ENCODE peak calls at places on chromosomes 6 and 20, in seven cellular contexts. F, B, K, R, E, U and N are unnamed samples.

GRCh38 chr20:59013959-59014608 is 5.1 kb upstream of the TUBB1 start:
- DNase-seq in F (no peak), B (no peak), K (no peak), R (peak; percentile 92), E (no peak), U (no peak), N (peak; percentile 27)

GRCh38 chr6:7541175-7542064 is at the start of gene DSP:
- DNase-seq in F (peak; percentile 72), B (peak; percentile 96), K (no peak), R (peak; percentile 74), E (peak; percentile 47), U (peak; percentile 88), N (peak; percentile 17)

GRCh38 chr6:137173501-137173900 is at the start of gene IL22RA2:
- DNase-seq in F (no peak), B (no peak), K (no peak), R (no peak), E (no peak), U (no peak), N (no peak)

GRCh38 chr6:24931752-24932691 is 3.7 kb downstream of the RIPOR2 start:
- DNase-seq in F (no peak), B (no peak), K (no peak), R (peak; percentile 84), E (no peak), U (no peak), N (peak; percentile 6)

GRCh38 chr6:51619042-51619799 is 468.2 kb downstream of the PKHD1 start:
- DNase-seq in F (no peak), B (no peak), K (no peak), R (no peak), E (no peak), U (no peak), N (no peak)

GRCh38 chr6:150689900-150690590 is 90.4 kb downstream of the PLEKHG1 start:
- DNase-seq in F (no peak), B (no peak), K (no peak), R (no peak), E (no peak), U (no peak), N (no peak)

GRCh38 chr6:166907871-166908806 is 48.2 kb downstream of the RNASET2 start:
- DNase-seq in F (no peak), B (no peak), K (no peak), R (no peak), E (no peak), U (no peak), N (no peak)

GRCh38 chr6:106300944-106301343 is 24.6 kb downstream of the ATG5 start:
- DNase-seq in F (no peak), B (no peak), K (no peak), R (peak; percentile 64), E (no peak), U (no peak), N (peak; percentile 40)

GRCh38 chr20:19720991-19721390 is 37.1 kb upstream of the RIN2 start:
- DNase-seq in F (no peak), B (no peak), K (no peak), R (no peak), E (no peak), U (no peak), N (no peak)